ENCODE peak calls at places on chromosomes 12 and 14, in five cellular contexts. U is naive thymus-derived CD4-positive, alpha-beta T cell; F is cardiac muscle cell; C is Peyer's patch; S is neural progenitor cell. T is an unnamed sample.

GRCh38 chr14:71377099-71377498 is 469.8 kb downstream of the PCNX1 start:
- DNase-seq in U (no peak), F (no peak), C (no peak), S (no peak), T (no peak)

GRCh38 chr12:112855375-112855774 is 51.4 kb upstream of the OAS1 start:
- DNase-seq in U (no peak), F (no peak), C (no peak), S (peak; percentile 60), T (no peak)

GRCh38 chr14:21066882-21067502 is 3.1 kb upstream of the ARHGEF40 start:
- DNase-seq in U (no peak), F (no peak), C (no peak), S (no peak), T (peak; percentile 30)

GRCh38 chr12:124745468-124745890 is 118.2 kb downstream of the SCARB1 start:
- DNase-seq in U (no peak), F (no peak), C (no peak), S (no peak), T (no peak)

GRCh38 chr12:90102957-90103652 is 394.5 kb upstream of the ATP2B1 start:
- DNase-seq in U (peak; percentile 39), F (peak; percentile 62), C (peak; percentile 20), S (peak; percentile 49), T (peak; percentile 63)

GRCh38 chr12:92085483-92086040 is 60.1 kb downstream of the BTG1 start:
- DNase-seq in U (no peak), F (no peak), C (no peak), S (no peak), T (no peak)

GRCh38 chr12:114636723-114637480 is 47.1 kb downstream of the TBX3 start:
- DNase-seq in U (no peak), F (peak; percentile 40), C (no peak), S (peak; percentile 58), T (peak; percentile 36)

GRCh38 chr12:91556909-91557308 is 374.3 kb upstream of the DCN start:
- DNase-seq in U (no peak), F (no peak), C (no peak), S (peak; percentile 11), T (no peak)

GRCh38 chr14:100682749-100683148 is 43.9 kb upstream of the DLK1 start:
- DNase-seq in U (no peak), F (no peak), C (no peak), S (no peak), T (no peak)

GRCh38 chr12:57620936-57621496 is 9.8 kb downstream of the ARHGEF25 start:
- DNase-seq in U (no peak), F (no peak), C (no peak), S (peak; percentile 56), T (no peak)

DNA sequence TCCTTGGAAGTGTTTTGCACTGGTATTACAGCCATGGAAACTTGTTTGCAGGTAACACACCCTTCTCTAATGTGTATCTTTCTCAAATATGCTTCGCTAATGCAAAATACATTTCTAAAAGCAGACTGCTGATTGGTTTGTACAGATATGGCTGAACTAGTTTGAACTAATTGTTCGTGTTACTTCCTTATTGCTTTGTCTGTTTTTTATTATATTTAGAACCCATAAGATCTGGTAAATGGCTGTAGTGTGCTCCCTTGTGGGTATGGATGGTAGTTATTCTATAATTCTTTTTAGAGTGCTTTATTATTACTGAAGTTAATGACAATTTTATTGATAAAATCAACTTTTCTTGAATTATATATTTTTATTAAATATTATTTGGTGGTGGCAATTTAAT is 53.0 kb downstream of the ATF7IP start:
- DNase-seq in U (peak; percentile 49), F (peak; percentile 50), C (no peak), S (no peak), T (peak; percentile 63)
- H3K4me1 ChIP-seq in U (peaks cover 47% of the 10 kb centered on the region), F (peaks cover 38% of the 10 kb centered on the region), C (no peaks in the 10 kb centered on the region), S (peaks cover 63% of the 10 kb centered on the region), T (peaks cover 25% of the 10 kb centered on the region)

GRCh38 chr14:52686176-52686575 is 9.2 kb downstream of the ERO1A start:
- DNase-seq in U (no peak), F (no peak), C (no peak), S (no peak), T (no peak)
- H3K4me1 ChIP-seq in U (peaks cover 23% of the 10 kb centered on the region), F (no peaks in the 10 kb centered on the region), C (no peaks in the 10 kb centered on the region), S (no peaks in the 10 kb centered on the region), T (peaks cover 10% of the 10 kb centered on the region)

GRCh38 chr14:105484069-105484996 is 2.4 kb upstream of the CRIP1 start:
- DNase-seq in U (peak; percentile 79), F (peak; percentile 19), C (no peak), S (peak; percentile 45), T (peak; percentile 32)
- H3K4me1 ChIP-seq in U (peaks cover 58% of the 10 kb centered on the region), F (peaks cover 62% of the 10 kb centered on the region), C (peaks cover 51% of the 10 kb centered on the region), S (peaks cover 35% of the 10 kb centered on the region), T (peaks cover 17% of the 10 kb centered on the region)

GRCh38 chr12:106074361-106074705 is 64.4 kb downstream of the NUAK1 start:
- DNase-seq in U (no peak), F (no peak), C (no peak), S (no peak), T (no peak)
- H3K4me1 ChIP-seq in U (no peaks in the 10 kb centered on the region), F (peaks cover 19% of the 10 kb centered on the region), C (no peaks in the 10 kb centered on the region), S (peaks cover 10% of the 10 kb centered on the region), T (peaks cover 29% of the 10 kb centered on the region)

GRCh38 chr14:62189698-62190097 is 427.5 kb downstream of the SNAPC1 start:
- DNase-seq in U (no peak), F (peak; percentile 31), C (no peak), S (no peak), T (peak; percentile 27)

GRCh38 chr14:62185078-62185477 is 422.9 kb downstream of the SNAPC1 start:
- DNase-seq in U (no peak), F (peak; percentile 46), C (no peak), S (no peak), T (peak; percentile 30)

GRCh38 chr14:62181591-62181990 is 419.4 kb downstream of the SNAPC1 start:
- DNase-seq in U (no peak), F (no peak), C (no peak), S (no peak), T (no peak)

GRCh38 chr14:62187265-62187664 is 425.0 kb downstream of the SNAPC1 start:
- DNase-seq in U (no peak), F (no peak), C (no peak), S (peak; percentile 72), T (no peak)
- H3K4me1 ChIP-seq in U (no peaks in the 10 kb centered on the region), F (no peaks in the 10 kb centered on the region), C (no peaks in the 10 kb centered on the region), S (peaks cover 4% of the 10 kb centered on the region), T (peaks cover 5% of the 10 kb centered on the region)

DNA sequence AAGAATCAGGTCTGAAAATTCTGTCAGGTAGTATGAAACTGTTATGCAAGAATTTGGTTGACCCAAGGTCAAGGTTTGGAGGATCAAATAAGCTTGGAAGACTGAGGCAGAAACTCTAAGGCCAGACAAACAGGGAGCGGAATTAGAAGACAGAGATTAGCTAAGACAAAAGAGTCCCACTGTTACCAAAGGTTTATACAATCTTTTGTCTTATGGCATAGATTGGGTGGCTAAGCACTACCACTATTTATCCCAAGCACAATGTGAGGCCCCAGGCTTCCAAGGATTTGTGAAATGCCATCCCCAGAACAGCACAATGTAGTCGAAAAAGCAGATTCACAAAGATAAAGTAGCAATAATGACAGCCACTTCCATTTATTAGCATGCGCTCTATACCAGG is 311.2 kb downstream of the SEC23A start:
- DNase-seq in U (no peak), F (no peak), C (no peak), S (peak; percentile 76), T (no peak)
- H3K4me1 ChIP-seq in U (no peaks in the 10 kb centered on the region), F (no peaks in the 10 kb centered on the region), C (no peaks in the 10 kb centered on the region), S (peaks cover 25% of the 10 kb centered on the region), T (no peaks in the 10 kb centered on the region)

GRCh38 chr14:74612346-74613021 is 447 bp upstream of the LTBP2 start:
- DNase-seq in U (peak; percentile 86), F (peak; percentile 85), C (peak; percentile 74), S (peak; percentile 93), T (peak; percentile 94)
- H3K4me1 ChIP-seq in U (peaks cover 10% of the 10 kb centered on the region), F (no peaks in the 10 kb centered on the region), C (peaks cover 12% of the 10 kb centered on the region), S (peaks cover 17% of the 10 kb centered on the region), T (peaks cover 44% of the 10 kb centered on the region)

T was measured in adipocyte.